ENCODE peak calls at places on chromosome 16, in four cellular contexts. E is uterus, F is body of pancreas, Z is heart left ventricle. A is an unnamed sample.
A peak's percentile ranks its signal among the peaks of the same experiment; 100 is the strongest.

GRCh38 chr16:49021136-49021535 is 260.5 kb downstream of the CBLN1 start:
- DNase-seq in Z (no peak), E (peak; percentile 47), F (no peak), A (no peak)

GRCh38 chr16:70390774-70391173 is 44.1 kb downstream of the DDX19A start:
- DNase-seq in E (no peak), Z (no peak), F (no peak), A (no peak)

GRCh38 chr16:73268311-73268997 is 220.5 kb upstream of the ZFHX3 start:
- DNase-seq in E (peak; percentile 19), Z (no peak), F (no peak), A (no peak)

GRCh38 chr16:70476272-70477020 is 22.1 kb downstream of the FCSK start:
- DNase-seq in Z (no peak), E (no peak), F (no peak), A (no peak)

GRCh38 chr16:81207076-81207475 is 31.4 kb upstream of the BCO1 start:
- DNase-seq in E (no peak), Z (no peak), F (no peak), A (no peak)

GRCh38 chr16:86298166-86299131 is 211.9 kb upstream of the FOXF1 start:
- DNase-seq in Z (no peak), F (peak; percentile 8), E (peak; percentile 38), A (no peak)

GRCh38 chr16:84616515-84616914 is 1.4 kb downstream of the COTL1 start:
- DNase-seq in E (no peak), Z (no peak), F (no peak), A (no peak)

GRCh38 chr16:4696905-4697866 is 3.8 kb downstream of the NUDT16L1 start:
- DNase-seq in E (peak; percentile 17), F (no peak), Z (no peak), A (peak; percentile 32)

GRCh38 chr16:84220851-84221250 is 19.0 kb downstream of the KCNG4 start:
- DNase-seq in Z (no peak), E (no peak), F (no peak), A (no peak)

DNA sequence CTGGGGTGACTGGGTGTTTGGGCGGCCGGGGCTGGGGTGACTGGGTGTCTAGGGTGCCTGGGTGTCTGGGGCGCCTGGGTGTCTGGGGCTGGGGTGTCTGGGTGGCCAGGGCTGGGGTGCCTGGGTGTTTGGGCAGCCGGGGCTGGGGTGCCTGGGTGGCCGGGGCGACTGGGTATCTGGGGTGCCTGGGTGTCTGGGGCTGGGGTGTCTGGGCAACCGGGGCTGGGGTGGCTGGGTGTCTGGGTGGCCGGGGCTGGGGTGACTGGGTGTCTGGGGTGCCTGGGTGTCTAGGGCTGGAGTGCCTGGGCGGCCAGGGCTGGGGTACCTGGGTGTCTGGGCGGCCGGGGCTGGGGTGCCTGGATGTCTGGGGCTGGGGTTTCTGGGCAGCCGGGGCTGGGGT is 13.4 kb upstream of the APRT start:
- DNase-seq in F (no peak), E (no peak), Z (no peak), A (no peak)
- H3K27ac ChIP-seq in F (no peak overlapping the region), E (no peak overlapping the region), Z (no peak overlapping the region), A (no peak overlapping the region)

DNA sequence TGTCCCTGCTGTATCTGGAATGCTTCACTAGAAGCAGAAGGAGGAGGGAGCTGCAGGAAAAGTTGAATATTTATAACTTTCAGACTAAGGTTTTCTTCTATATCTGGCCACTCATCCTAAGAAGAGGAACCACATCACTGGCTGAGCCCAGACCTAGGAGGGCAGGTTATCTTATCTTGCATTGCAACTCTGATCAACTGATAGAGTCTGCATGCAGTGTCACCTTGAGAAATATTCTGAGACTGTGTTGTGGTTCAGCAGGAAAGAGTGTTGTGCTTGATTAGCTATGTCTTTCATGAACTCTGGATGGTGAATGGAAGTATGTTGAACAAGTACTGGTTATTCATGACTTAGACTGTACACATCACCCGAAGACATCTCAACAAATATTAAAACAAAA is 460.0 kb downstream of the TOX3 start:
- DNase-seq in E (no peak), F (no peak), Z (no peak), A (no peak)
- TF ChIP-seq POLR2A in E (no peak), F (no peak), Z (no peak), A (no peak)

DNA sequence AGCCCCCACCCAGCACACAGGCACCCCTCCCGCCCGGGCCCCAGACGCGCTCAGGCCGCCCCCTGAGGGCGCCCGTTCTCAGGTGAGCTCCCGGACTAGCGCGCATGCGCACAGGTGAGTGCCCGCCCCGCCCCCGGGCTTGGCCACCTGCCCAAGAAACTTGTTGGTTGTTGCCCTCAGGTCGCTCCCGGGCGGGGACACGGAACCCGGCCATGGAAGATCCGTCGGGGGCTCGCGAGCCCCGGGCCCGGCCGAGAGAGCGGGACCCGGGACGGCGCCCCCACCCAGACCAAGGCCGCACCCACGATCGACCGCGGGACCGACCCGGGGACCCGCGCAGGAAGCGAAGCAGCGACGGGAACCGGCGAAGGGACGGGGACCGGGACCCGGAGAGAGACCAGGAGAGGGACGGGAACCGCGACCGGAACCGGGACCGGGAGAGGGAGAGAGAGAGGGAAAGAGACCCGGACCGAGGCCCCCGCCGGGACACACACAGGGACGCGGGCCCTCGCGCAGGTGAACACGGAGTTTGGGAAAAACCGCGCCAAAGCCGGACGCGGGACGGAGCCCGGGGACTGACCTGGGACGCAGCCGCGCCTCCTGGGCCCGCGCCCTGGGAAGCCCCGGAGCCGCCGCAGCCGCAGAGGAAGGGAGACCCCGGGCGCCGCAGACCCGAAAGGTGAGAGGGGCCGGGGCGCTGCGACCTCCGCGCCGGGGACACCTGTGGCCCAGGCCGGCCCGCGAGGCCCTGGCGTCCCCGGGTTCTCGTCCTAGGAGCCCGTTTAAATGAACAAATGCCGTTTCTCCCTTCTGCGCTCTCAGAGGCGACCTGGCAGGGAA is at the start of gene MARVELD3:
- DNase-seq in F (peak; percentile 94), E (no peak), Z (no peak), A (peak; percentile 59)
- H3K27ac ChIP-seq in F (peak within 1 kb of the TSS; percentile 91), E (no peak within 1 kb of the TSS), Z (no peak within 1 kb of the TSS), A (no peak within 1 kb of the TSS)

GRCh38 chr16:19555938-19556778 is 655 bp downstream of the VPS35L start:
- DNase-seq in Z (no peak), E (peak; percentile 19), F (no peak), A (no peak)
- TF ChIP-seq POLR2A in Z (no peak), E (no peak), F (no peak), A (no peak)

GRCh38 chr16:88638323-88639230 is at the start of gene IL17C:
- DNase-seq in Z (no peak), F (peak; percentile 87), E (no peak), A (no peak)
- H3K27ac ChIP-seq in Z (no peak within 1 kb of the TSS), F (no peak within 1 kb of the TSS), E (no peak within 1 kb of the TSS), A (no peak within 1 kb of the TSS)

DNA sequence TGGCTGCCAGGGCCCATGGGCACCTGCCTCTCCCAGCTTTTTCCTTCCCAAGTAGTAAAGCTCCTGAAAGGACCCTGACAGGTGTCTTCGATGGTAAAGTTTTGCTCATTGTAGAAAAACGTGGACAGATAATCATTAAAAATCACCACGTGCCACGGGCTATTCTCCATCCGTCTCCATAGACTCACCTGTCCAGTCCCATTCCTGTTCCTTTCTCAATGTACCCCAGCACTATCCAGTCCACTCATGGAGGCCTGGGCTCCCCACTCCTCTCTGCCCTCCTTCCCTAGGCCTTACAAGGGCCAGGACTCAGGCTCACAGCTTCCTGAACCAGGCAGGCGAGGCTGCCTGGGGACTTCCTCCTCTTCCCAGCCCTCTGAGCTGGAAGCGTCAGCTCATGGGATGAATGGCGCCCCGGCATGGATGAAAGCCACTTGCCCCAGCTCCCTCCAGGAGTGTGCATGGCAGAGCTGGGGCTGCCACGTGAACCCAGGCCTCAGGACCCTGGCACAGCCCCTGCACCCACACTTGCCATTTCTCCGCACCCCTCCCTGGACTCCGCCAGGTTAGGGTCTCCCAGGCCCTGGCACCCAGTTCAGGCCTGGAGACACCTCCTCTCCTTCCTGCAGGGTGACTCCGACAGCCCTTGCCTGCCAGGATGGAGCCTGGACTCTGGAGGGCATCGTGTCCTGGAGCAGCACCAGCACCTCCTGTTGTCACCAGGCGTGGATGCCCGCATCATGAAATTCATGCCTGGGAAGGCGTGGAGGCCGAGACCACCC is 8.8 kb downstream of the CTRB1 start:
- DNase-seq in F (peak; percentile 77), Z (no peak), E (peak; percentile 22), A (no peak)
- TF ChIP-seq POLR2A in F (peak; percentile 55), Z (no peak), E (no peak), A (no peak)

DNA sequence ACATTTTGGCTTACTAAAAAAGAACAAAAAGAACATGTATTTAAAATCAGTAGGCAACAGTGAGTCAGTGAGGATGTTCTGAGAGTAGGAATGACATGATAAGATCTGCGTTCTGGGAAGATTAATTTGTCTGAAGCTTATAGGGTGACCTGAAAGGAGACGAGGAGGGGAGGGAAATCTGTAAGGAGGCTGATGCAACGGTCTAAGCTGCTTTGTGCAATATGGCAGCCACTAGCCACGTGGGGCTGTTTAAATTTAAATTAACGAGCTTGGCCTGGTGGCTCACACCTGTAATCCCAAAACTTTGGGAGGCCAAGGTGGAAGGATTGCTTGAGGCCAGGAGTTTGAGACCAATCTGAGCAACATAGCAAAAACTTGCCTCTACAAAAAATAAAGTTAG is 181.6 kb upstream of the CACNG3 start:
- DNase-seq in Z (no peak), E (no peak), F (no peak), A (no peak)
- H3K27ac ChIP-seq in Z (no peak overlapping the region), E (no peak overlapping the region), F (no peak overlapping the region), A (no peak overlapping the region)

GRCh38 chr16:1964046-1964505 is 550 bp downstream of the RPS2 start:
- DNase-seq in E (no peak), F (no peak), Z (no peak), A (no peak)

GRCh38 chr16:1966460-1966859 is at the start of gene RNF151:
- DNase-seq in E (no peak), F (no peak), Z (no peak), A (no peak)

GRCh38 chr16:1965610-1966009 is 984 bp upstream of the RPS2 start:
- DNase-seq in E (no peak), Z (no peak), F (no peak), A (no peak)

GRCh38 chr16:1961651-1962067 is 2.3 kb downstream of the NDUFB10 start:
- DNase-seq in Z (no peak), F (no peak), E (no peak), A (peak; percentile 34)

GRCh38 chr16:1964506-1965471 is at the start of gene RPS2:
- DNase-seq in E (peak; percentile 99), F (peak; percentile 100), Z (peak; percentile 98), A (peak; percentile 99)
- TF ChIP-seq POLR2A in E (peak; percentile 96), F (peak; percentile 93), Z (peak; percentile 22), A (peak; percentile 98)

DNA sequence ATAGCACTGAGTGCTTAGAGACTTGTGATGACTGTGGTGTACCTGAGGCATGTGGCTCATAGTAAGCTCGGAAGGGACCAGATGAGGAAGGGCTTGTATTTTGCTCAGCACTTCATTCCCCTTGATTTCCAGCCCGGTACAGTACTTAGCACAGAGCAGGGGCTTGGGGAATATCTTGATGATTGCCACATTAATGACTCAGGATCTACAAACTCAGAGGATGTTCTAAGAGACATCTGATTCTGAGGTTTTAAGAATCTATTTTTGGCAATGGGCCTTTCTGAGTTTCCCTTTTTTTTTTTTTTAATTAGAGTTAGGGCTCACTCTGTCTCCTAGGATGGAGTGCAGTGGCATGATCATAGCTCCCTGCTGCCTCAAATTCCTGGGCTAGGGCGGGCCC is 9.1 kb downstream of the ASPHD1 start:
- DNase-seq in Z (no peak), E (no peak), F (no peak), A (no peak)
- H3K27ac ChIP-seq in Z (no peak overlapping the region), E (no peak overlapping the region), F (no peak overlapping the region), A (no peak overlapping the region)